ENCODE peak calls at places on chromosomes 2 and 18, in ten cellular contexts. P, I, R, D, A, B, C, F, K and V are unnamed samples.

GRCh38 chr2:195532255-195532627 is 124.8 kb upstream of the SLC39A10 start:
- DNase-seq in D (no peak), R (no peak), I (no peak), B (no peak), F (no peak), C (no peak), A (no peak), P (no peak), K (no peak), V (no peak)

GRCh38 chr2:61770746-61771145 is 83.1 kb downstream of the FAM161A start:
- DNase-seq in C (no peak), P (no peak), A (peak), F (no peak), I (no peak), K (no peak), B (no peak), D (no peak), R (no peak), V (peak)

GRCh38 chr18:57910817-57911216 is 107.7 kb upstream of the ATP8B1 start:
- DNase-seq in K (peak), I (no peak), F (no peak), A (no peak), P (no peak), B (peak), R (no peak), C (no peak), D (no peak), V (no peak)

GRCh38 chr2:108965540-108966299 is 23.3 kb downstream of the EDAR start:
- DNase-seq in P (no peak), F (no peak), D (no peak), K (no peak), I (no peak), C (no peak), A (no peak), B (no peak), R (peak), V (no peak)

GRCh38 chr2:13522917-13523821 is 806.4 kb downstream of the TRIB2 start:
- DNase-seq in A (no peak), C (peak), I (no peak), K (no peak), F (no peak), P (no peak), R (no peak), B (no peak), D (peak), V (peak)

GRCh38 chr2:13533524-13533922 is 816.8 kb downstream of the TRIB2 start:
- DNase-seq in K (no peak), P (no peak), C (no peak), R (no peak), I (no peak), B (no peak), F (no peak), D (no peak), A (no peak), V (no peak)

GRCh38 chr2:160914217-160914616 is 246.0 kb upstream of the TANK start:
- DNase-seq in B (peak), D (no peak), F (no peak), I (no peak), K (no peak), R (no peak), C (no peak), A (no peak), P (no peak), V (no peak)

GRCh38 chr2:152847067-152847466 is 128.6 kb downstream of the ARL6IP6 start:
- DNase-seq in P (no peak), K (no peak), D (no peak), R (no peak), A (peak), F (no peak), I (no peak), C (no peak), B (no peak), V (peak)

GRCh38 chr2:164896226-164896625 is 54.6 kb upstream of the COBLL1 start:
- DNase-seq in B (no peak), P (no peak), I (no peak), D (no peak), C (no peak), R (no peak), F (no peak), A (no peak), K (no peak), V (peak)

GRCh38 chr2:78992451-78992806 is 33.1 kb upstream of the REG3G start:
- DNase-seq in I (peak), P (no peak), B (peak), F (no peak), R (no peak), D (no peak), C (no peak), A (peak), K (no peak), V (no peak)

GRCh38 chr2:42319265-42319664 is 41.8 kb downstream of the COX7A2L start:
- DNase-seq in R (no peak), P (no peak), F (no peak), K (no peak), I (no peak), A (no peak), C (no peak), B (no peak), D (no peak), V (no peak)

GRCh38 chr2:182860858-182861257 is 5.6 kb downstream of the FRZB start:
- DNase-seq in P (no peak), A (no peak), R (no peak), K (no peak), B (no peak), D (no peak), C (no peak), F (no peak), I (no peak), V (no peak)

GRCh38 chr2:49004046-49004626 is 150.2 kb downstream of the FSHR start:
- DNase-seq in I (no peak), R (no peak), C (no peak), P (no peak), K (no peak), F (no peak), D (no peak), B (no peak), A (no peak), V (no peak)

GRCh38 chr2:100730290-100730868 is 89.6 kb upstream of the NPAS2 start:
- DNase-seq in C (peak), I (peak), R (peak), B (peak), F (no peak), K (peak), P (peak), A (peak), D (peak), V (peak)

GRCh38 chr2:150232871-150233270 is 254.6 kb downstream of the RND3 start:
- DNase-seq in I (no peak), C (no peak), F (no peak), P (no peak), K (no peak), B (no peak), R (no peak), A (no peak), D (no peak), V (no peak)

GRCh38 chr2:19312949-19313348 is 45.5 kb downstream of the OSR1 start:
- DNase-seq in K (no peak), A (peak), F (no peak), I (peak), D (no peak), P (no peak), B (no peak), C (no peak), R (no peak), V (peak)

GRCh38 chr18:43405097-43405496 is 127.8 kb upstream of the SYT4 start:
- DNase-seq in A (no peak), D (no peak), I (no peak), R (no peak), F (no peak), B (no peak), K (no peak), P (no peak), C (no peak), V (peak)

GRCh38 chr2:160583162-160583522 is 89.5 kb upstream of the RBMS1 start:
- DNase-seq in D (no peak), P (no peak), B (no peak), K (no peak), R (no peak), I (peak), C (no peak), A (peak), F (no peak), V (no peak)

GRCh38 chr18:13520306-13520705 is 206.1 kb downstream of the FAM210A start:
- DNase-seq in I (no peak), C (no peak), A (no peak), B (no peak), K (no peak), R (no peak), F (no peak), D (peak), P (peak), V (no peak)

GRCh38 chr2:33274524-33274923 is 201.9 kb upstream of the RASGRP3 start:
- DNase-seq in I (no peak), B (no peak), D (no peak), K (peak), P (no peak), F (no peak), A (no peak), C (no peak), R (no peak), V (no peak)

GRCh38 chr2:164913640-164914346 is 41.5 kb downstream of the SLC38A11 start:
- DNase-seq in A (peak), P (no peak), R (no peak), I (peak), F (no peak), B (no peak), D (no peak), K (no peak), C (no peak), V (peak)

GRCh38 chr2:129277188-129277587 is 702.3 kb upstream of the RAB6C start:
- DNase-seq in I (no peak), R (no peak), P (no peak), A (no peak), F (no peak), D (no peak), B (no peak), K (no peak), C (no peak), V (no peak)

GRCh38 chr2:96342085-96342484 is 6.5 kb downstream of the NCAPH start:
- DNase-seq in K (no peak), P (no peak), R (peak), F (no peak), C (no peak), B (no peak), I (no peak), A (peak), D (no peak), V (peak)

GRCh38 chr2:96347395-96347794 is 11.8 kb downstream of the NCAPH start:
- DNase-seq in B (no peak), K (no peak), I (no peak), F (no peak), D (no peak), R (no peak), A (no peak), P (no peak), C (no peak), V (no peak)

GRCh38 chr2:96344011-96344410 is 8.4 kb downstream of the NCAPH start:
- DNase-seq in A (no peak), K (no peak), P (no peak), C (peak), D (no peak), I (no peak), B (no peak), F (no peak), R (peak), V (no peak)

GRCh38 chr2:96345868-96346452 is 10.4 kb downstream of the NCAPH start:
- DNase-seq in F (no peak), K (no peak), A (no peak), C (no peak), P (no peak), B (no peak), R (no peak), D (no peak), I (no peak), V (no peak)

DNA sequence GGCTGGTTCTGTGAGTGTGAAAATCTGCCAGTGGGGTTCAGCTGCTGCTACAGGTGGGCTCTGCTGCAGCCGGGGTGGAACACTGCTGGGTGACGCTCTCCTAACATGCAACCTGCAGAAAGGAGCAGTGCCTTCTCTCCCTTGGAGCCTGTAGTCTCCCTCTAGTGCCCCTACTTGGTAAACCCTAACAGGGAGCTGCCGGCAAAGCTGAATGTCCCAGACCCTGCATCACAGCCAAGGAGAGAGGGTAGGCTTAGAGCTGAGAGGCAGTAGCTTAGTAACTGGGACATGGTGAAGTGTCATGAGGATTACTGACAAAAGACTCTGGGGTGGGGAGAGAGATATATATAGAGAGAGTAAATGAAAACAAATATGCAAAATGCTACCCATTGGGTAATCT is 9.8 kb downstream of the NCAPH start:
- DNase-seq in I (peak), F (no peak), B (no peak), R (peak), D (no peak), K (no peak), P (no peak), C (no peak), A (peak), V (peak)
- TF ChIP-seq CTCF in I (peak), F (no peak), B (peak), R (peak), D (peak), K (no peak), P (no peak), C (peak), A (no peak), V (peak)

DNA sequence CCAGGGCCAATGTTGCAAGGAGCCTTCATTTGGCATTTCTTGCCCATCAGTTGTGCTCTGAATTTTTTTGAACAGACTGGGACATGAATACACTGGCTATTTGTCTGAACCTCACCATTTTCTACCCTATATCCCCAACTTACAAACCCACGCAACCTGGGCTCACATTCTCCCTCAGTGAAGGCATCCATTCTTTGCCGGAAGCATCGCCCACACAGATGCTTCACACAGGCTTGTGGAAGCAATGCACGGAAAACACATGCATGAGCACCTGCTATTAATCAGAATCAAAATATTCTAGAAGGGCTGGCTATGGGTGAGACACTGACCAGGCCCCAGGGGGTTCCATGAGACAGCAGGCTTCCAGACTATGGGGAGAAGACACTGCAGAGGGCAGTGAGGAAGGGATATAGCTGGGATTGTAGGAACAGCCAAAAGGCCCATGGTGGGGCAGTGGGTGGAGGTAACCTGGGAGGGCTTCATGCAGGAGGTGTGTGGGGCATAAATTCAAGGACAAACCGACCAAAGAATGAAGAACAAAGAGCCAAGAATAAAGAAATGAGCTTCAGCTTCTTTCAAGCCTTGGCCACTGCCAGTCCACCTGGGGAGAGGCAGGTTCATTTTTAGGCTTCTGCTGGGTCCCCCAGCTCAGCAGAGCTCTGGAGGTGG is 261.5 kb downstream of the CELF4 start:
- DNase-seq in K (no peak), D (no peak), F (no peak), I (no peak), R (no peak), A (no peak), C (no peak), P (no peak), B (no peak), V (no peak)
- H3K4me3 ChIP-seq in K (no peak), D (no peak), F (no peak), I (no peak), R (no peak), A (no peak), C (no peak), P (no peak), B (no peak), V (no peak)

DNA sequence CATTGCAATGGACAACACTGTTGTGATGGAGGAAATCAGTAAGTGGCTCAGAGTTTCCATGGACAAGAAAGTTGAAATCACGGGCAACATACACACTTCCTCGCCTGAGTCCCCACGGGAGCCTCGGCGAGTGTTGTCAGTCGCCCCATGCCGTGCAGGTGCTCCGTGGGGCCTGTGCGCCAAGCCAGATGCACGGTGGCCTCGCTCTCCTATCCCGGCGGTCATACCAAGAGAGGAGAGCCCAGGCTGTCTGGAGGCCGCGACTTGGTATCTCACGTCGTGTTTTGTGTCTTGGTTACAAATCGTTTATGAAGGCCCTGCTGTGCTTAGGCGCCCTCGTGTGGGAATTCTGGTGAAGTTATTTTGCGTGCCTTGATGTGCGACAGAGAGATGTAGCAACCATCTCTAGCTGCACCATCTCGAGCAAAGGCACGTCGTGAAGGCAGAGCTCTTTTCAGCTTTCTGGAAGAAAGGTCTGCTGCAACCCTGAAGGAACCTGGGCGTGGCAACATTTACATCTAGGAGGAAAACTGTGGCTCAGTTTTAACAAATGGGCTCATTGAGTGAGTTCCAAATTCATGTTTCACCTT is 21.8 kb downstream of the ATG4B start:
- DNase-seq in I (peak), F (peak), K (no peak), A (peak), B (no peak), P (no peak), R (peak), C (no peak), D (peak), V (peak)
- TF ChIP-seq CTCF in I (peak), F (peak), K (peak), A (peak), B (peak), P (peak), R (no peak), C (peak), D (peak), V (peak)

DNA sequence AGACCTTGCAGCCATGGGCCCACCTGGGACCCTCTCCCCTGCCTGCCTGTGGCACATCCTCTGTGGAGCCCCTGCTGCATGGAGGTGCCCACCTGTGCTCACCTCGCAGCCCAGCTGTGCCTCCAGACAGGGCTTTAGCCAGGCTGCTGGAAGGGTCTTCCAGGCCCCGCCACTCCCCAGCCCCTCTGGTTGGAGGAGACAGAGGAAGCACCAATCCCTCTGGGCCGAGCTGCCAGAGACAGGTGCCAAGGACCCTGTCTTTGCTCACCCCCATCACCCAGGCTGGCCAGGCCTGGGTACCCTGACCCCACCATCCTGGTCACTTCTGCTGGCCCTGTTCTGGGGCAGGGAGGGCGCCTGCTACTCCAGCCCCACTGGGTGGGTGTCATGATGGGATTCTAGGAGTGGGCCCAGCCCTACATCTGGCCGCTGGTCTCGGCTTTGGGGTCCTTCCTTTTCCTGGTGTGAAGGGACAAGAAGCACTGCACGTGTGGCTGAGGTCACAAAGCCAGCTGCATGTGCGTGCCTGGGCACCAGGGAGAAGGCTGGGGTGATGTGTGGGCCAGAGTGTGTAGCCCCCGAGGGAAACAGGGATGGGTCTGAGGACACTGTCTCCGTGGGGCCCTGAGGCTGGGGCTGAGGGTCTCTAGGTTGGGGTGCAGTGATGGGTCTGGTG is 9.3 kb upstream of the NEU4 start:
- DNase-seq in C (no peak), P (peak), A (no peak), K (no peak), F (no peak), R (no peak), I (no peak), D (peak), B (no peak), V (no peak)
- H3K4me3 ChIP-seq in C (no peak), P (no peak), A (no peak), K (no peak), F (no peak), R (no peak), I (no peak), D (no peak), B (no peak), V (no peak)

DNA sequence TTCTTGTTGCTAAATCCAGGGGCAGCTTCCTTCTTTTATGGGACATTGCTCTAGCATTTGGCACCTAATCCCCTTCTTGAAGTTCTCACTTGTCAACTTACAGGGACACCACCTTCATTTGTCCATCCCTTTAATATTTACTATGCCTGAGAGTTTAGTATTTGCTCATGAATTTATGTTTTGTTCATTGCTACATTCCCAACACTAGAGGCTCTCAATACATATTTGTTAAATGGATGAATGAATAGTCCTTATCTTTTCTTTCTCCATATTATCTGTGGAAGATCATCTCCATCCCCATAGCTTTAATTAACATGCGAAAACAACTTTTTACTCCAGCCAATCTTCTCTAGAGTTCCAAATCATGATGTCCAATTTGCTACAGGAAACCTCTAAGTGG is 5.4 kb downstream of the CWC22 start:
- DNase-seq in I (no peak), R (no peak), P (no peak), K (no peak), F (no peak), C (no peak), B (no peak), A (no peak), D (no peak), V (no peak)
- TF ChIP-seq CTCF in I (peak), R (no peak), P (no peak), K (no peak), F (no peak), C (no peak), B (no peak), A (no peak), D (no peak), V (no peak)

GRCh38 chr18:21740474-21740723 is 193 bp upstream of the MIB1 start:
- DNase-seq in R (no peak), K (peak), B (peak), C (peak), I (no peak), F (peak), D (no peak), P (peak), A (peak), V (peak)
- H3K4me3 ChIP-seq in R (peak), K (peak), B (peak), C (peak), I (peak), F (peak), D (peak), P (peak), A (peak), V (peak)

DNA sequence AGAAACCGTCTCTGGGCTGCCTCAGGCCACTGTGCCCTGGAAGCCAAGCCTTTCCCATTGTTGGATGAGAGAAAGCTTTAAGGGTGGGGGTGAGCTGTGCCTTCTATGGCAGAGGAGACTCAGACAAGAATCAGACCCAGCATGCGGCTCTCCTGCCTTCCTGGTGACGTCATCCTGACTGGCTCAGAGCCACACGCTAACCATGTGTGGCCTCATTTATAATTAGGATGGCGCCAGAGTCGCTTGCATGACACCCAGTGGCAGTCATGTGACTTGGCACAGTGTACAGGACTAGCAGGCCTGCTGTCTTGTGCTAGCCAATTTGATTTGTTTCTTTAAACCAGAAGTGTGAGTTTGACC is 99.2 kb downstream of the SH3BP4 start:
- DNase-seq in R (no peak), C (no peak), I (peak), P (peak), F (no peak), K (peak), B (no peak), D (peak), A (peak), V (peak)
- TF ChIP-seq CTCF in R (no peak), C (no peak), I (no peak), P (no peak), F (no peak), K (no peak), B (no peak), D (no peak), A (no peak), V (peak)

GRCh38 chr2:54673501-54673998 is 49.9 kb upstream of the EML6 start:
- DNase-seq in C (no peak), D (peak), B (no peak), R (peak), I (no peak), F (peak), A (no peak), P (peak), K (no peak), V (peak)
- H3K4me3 ChIP-seq in C (no peak), D (peak), B (no peak), R (no peak), I (no peak), F (no peak), A (no peak), P (peak), K (no peak), V (no peak)

GRCh38 chr2:112185131-112185530 is 46.9 kb downstream of the FBLN7 start:
- DNase-seq in K (no peak), C (no peak), I (no peak), P (no peak), A (no peak), B (no peak), R (no peak), D (no peak), F (no peak), V (no peak)
- TF ChIP-seq CTCF in K (no peak), C (no peak), I (no peak), P (no peak), A (no peak), B (no peak), R (no peak), D (no peak), F (no peak), V (no peak)